ENCODE peak calls at places on chromosomes 16 and 17, in six cellular contexts. R, K, D, G, T and Z are unnamed samples.

GRCh38 chr16:85659805-85660511 is 28.8 kb downstream of the GINS2 start:
- DNase-seq in R (peak), T (peak), K (peak), D (peak), G (peak), Z (peak)

GRCh38 chr17:66518108-66518507 is 215.7 kb downstream of the PRKCA start:
- DNase-seq in R (no peak), D (no peak), T (no peak), K (no peak), G (no peak), Z (no peak)

GRCh38 chr16:76277099-76278030 is at the start of gene CNTNAP4:
- DNase-seq in D (no peak), G (no peak), K (no peak), T (no peak), R (no peak), Z (no peak)

GRCh38 chr17:1997146-1997586 is 28.0 kb downstream of the RTN4RL1 start:
- DNase-seq in K (no peak), T (peak), R (no peak), G (no peak), D (no peak), Z (no peak)

GRCh38 chr16:11799017-11799381 is 1.9 kb upstream of the ZC3H7A start:
- DNase-seq in K (no peak), T (no peak), R (no peak), D (no peak), G (no peak), Z (no peak)

GRCh38 chr17:42698736-42699414 is 16.5 kb downstream of the CNTNAP1 start:
- DNase-seq in T (no peak), R (peak), K (no peak), G (no peak), D (no peak), Z (no peak)

GRCh38 chr17:1834378-1835149 is 4.8 kb downstream of the RPA1 start:
- DNase-seq in R (peak), T (no peak), K (no peak), D (no peak), G (no peak), Z (peak)

GRCh38 chr16:88790312-88791150 is 5.5 kb upstream of the PIEZO1 start:
- DNase-seq in D (peak), K (no peak), T (no peak), R (no peak), G (peak), Z (peak)

GRCh38 chr17:12365805-12366204 is 299.9 kb upstream of the MYOCD start:
- DNase-seq in D (no peak), R (no peak), K (no peak), G (no peak), T (no peak), Z (no peak)

GRCh38 chr17:32110596-32110995 is 31.7 kb upstream of the RHOT1 start:
- DNase-seq in R (no peak), T (no peak), D (no peak), K (no peak), G (no peak), Z (no peak)

GRCh38 chr16:27233731-27234130 is 30.4 kb downstream of the KDM8 start:
- DNase-seq in R (no peak), D (no peak), G (no peak), K (no peak), T (no peak), Z (no peak)

GRCh38 chr16:20938426-20938825 is 37.9 kb downstream of the LYRM1 start:
- DNase-seq in K (no peak), T (peak), G (no peak), D (no peak), R (no peak), Z (no peak)

GRCh38 chr16:87765473-87765775 is 362 bp downstream of the KLHDC4 start:
- DNase-seq in T (no peak), R (no peak), D (no peak), K (no peak), G (peak), Z (peak)

GRCh38 chr17:62703269-62703775 is 75.9 kb downstream of the MRC2 start:
- DNase-seq in D (no peak), R (no peak), T (peak), K (no peak), G (no peak), Z (no peak)

GRCh38 chr17:50482516-50482915 is 3.9 kb downstream of the RSAD1 start:
- DNase-seq in T (peak), K (peak), G (peak), R (peak), D (peak), Z (peak)